ENCODE peak calls at places on chromosomes 2 and 18, in seven cellular contexts. R, W, V, P, U, Z and L are unnamed samples.

GRCh38 chr2:219684721-219685689 is 57.6 kb downstream of the SLC4A3 start:
- DNase-seq in V (peak), P (no peak), R (peak), W (peak), Z (peak), U (peak), L (peak)

GRCh38 chr2:1052671-1053270 is 102.1 kb downstream of the SNTG2 start:
- DNase-seq in R (no peak), U (no peak), P (no peak), W (no peak), V (no peak), Z (no peak), L (no peak)

GRCh38 chr2:70923378-70924015 is 12.2 kb upstream of the ATP6V1B1 start:
- DNase-seq in Z (no peak), W (no peak), V (no peak), P (peak), R (no peak), U (no peak), L (no peak)

GRCh38 chr2:105597831-105598293 is 146.8 kb upstream of the NCK2 start:
- DNase-seq in P (no peak), W (no peak), V (no peak), R (no peak), U (no peak), Z (no peak), L (no peak)

GRCh38 chr2:16568998-16569397 is 96.6 kb downstream of the CYRIA start:
- DNase-seq in Z (no peak), V (no peak), U (no peak), P (no peak), R (no peak), W (no peak), L (no peak)

GRCh38 chr2:86260978-86261377 is 61.7 kb downstream of the MRPL35 start:
- DNase-seq in V (no peak), Z (no peak), U (no peak), W (no peak), R (no peak), P (no peak), L (no peak)

GRCh38 chr18:47436871-47437270 is 185.4 kb upstream of the SKOR2 start:
- DNase-seq in R (no peak), W (no peak), Z (no peak), U (no peak), V (no peak), P (no peak), L (no peak)

GRCh38 chr2:23828986-23829385 is 97.9 kb downstream of the ATAD2B start:
- DNase-seq in U (no peak), V (no peak), Z (no peak), R (no peak), P (no peak), W (no peak), L (no peak)

GRCh38 chr2:237388036-237388435 is 25.9 kb downstream of the COL6A3 start:
- DNase-seq in R (no peak), V (no peak), U (no peak), P (no peak), Z (no peak), W (no peak), L (no peak)

GRCh38 chr18:32277492-32277988 is 87.7 kb downstream of the MEP1B start:
- DNase-seq in V (no peak), W (no peak), Z (no peak), U (no peak), R (no peak), P (no peak), L (no peak)

GRCh38 chr2:128280901-128281321 is 37.8 kb downstream of the HS6ST1 start:
- DNase-seq in Z (peak), V (no peak), P (no peak), W (no peak), R (no peak), U (no peak), L (no peak)

GRCh38 chr2:229300814-229301213 is 29.7 kb upstream of the PID1 start:
- DNase-seq in V (no peak), U (no peak), P (no peak), R (no peak), W (no peak), Z (no peak), L (no peak)

GRCh38 chr2:20604957-20605381 is 45.9 kb downstream of the HS1BP3 start:
- DNase-seq in P (no peak), W (no peak), Z (peak), V (no peak), U (no peak), R (no peak), L (no peak)

GRCh38 chr2:176285321-176285720 is 16.1 kb downstream of the MTX2 start:
- DNase-seq in U (no peak), R (no peak), P (no peak), Z (no peak), W (no peak), V (no peak), L (no peak)

GRCh38 chr2:102106133-102106556 is 36.4 kb upstream of the IL1R1 start:
- DNase-seq in W (no peak), Z (no peak), P (no peak), U (no peak), V (no peak), R (no peak), L (no peak)

GRCh38 chr2:177753682-177754475 is 318.7 kb downstream of the PDE11A start:
- DNase-seq in Z (peak), V (peak), W (no peak), U (peak), R (no peak), P (no peak), L (no peak)

GRCh38 chr2:100246163-100247145 is 75.8 kb downstream of the LONRF2 start:
- DNase-seq in R (no peak), U (no peak), P (no peak), V (no peak), Z (no peak), W (no peak), L (no peak)

GRCh38 chr18:21335927-21336488 is 94.0 kb downstream of the GREB1L start:
- DNase-seq in P (no peak), R (no peak), V (no peak), W (no peak), Z (no peak), U (no peak), L (no peak)